ENCODE peak calls at places on chromosomes 3 and 15, in five cellular contexts. O is OCI-LY7, D is SK-N-SH, X is neural progenitor cell, E is astrocyte of the spinal cord. V is an unnamed sample.

GRCh38 chr3:7669641-7670040 is 808.7 kb downstream of the GRM7 start:
- DNase-seq in D (no peak), E (no peak), X (no peak), O (no peak), V (no peak)

GRCh38 chr3:31776016-31776415 is 205.0 kb downstream of the OSBPL10 start:
- DNase-seq in D (no peak), E (no peak), X (no peak), O (no peak), V (no peak)

GRCh38 chr15:91408476-91409076 is 308.5 kb downstream of the SV2B start:
- DNase-seq in O (no peak), E (no peak), X (peak; percentile 6), D (peak; percentile 22), V (no peak)

GRCh38 chr15:33068007-33068441 is 126.5 kb downstream of the FMN1 start:
- DNase-seq in E (peak; percentile 39), X (peak; percentile 28), O (no peak), D (peak; percentile 42), V (no peak)

GRCh38 chr3:123344175-123344908 is 104.5 kb downstream of the ADCY5 start:
- DNase-seq in X (no peak), E (peak; percentile 86), D (no peak), O (no peak), V (no peak)

GRCh38 chr3:100271522-100271921 is 10.7 kb downstream of the TBC1D23 start:
- DNase-seq in E (no peak), D (no peak), X (no peak), O (no peak), V (no peak)

GRCh38 chr3:143286392-143287010 is 166.9 kb downstream of the CHST2 start:
- DNase-seq in D (no peak), O (no peak), X (peak; percentile 5), E (no peak), V (no peak)

GRCh38 chr3:127363171-127363570 is 75.3 kb upstream of the PRR20G start:
- DNase-seq in X (no peak), E (no peak), O (no peak), D (no peak), V (no peak)

GRCh38 chr15:52076889-52077781 is 35.4 kb downstream of the BCL2L10 start:
- DNase-seq in O (no peak), E (peak; percentile 75), D (no peak), X (no peak), V (peak; percentile 70)

GRCh38 chr15:59218099-59218498 is 11.5 kb downstream of the LDHAL6B start:
- DNase-seq in E (no peak), X (no peak), O (no peak), D (no peak), V (no peak)

GRCh38 chr3:124885466-124886167 is 1.5 kb downstream of the ITGB5 start:
- DNase-seq in D (peak; percentile 23), O (no peak), E (peak; percentile 43), X (peak; percentile 46), V (no peak)

GRCh38 chr3:19543212-19543841 is 390.7 kb downstream of the EFHB start:
- DNase-seq in D (peak; percentile 24), E (no peak), X (peak; percentile 51), O (peak; percentile 73), V (peak; percentile 9)

GRCh38 chr15:70852501-70853269 is 1.3 kb downstream of the LARP6 start:
- DNase-seq in D (no peak), X (no peak), E (peak; percentile 43), O (no peak), V (no peak)

GRCh38 chr15:83605049-83605448 is 48.9 kb upstream of the ADAMTSL3 start:
- DNase-seq in O (no peak), D (no peak), E (no peak), X (no peak), V (no peak)

GRCh38 chr3:47961815-47962606 is 54.2 kb downstream of the MAP4 start:
- DNase-seq in O (peak; percentile 57), D (peak; percentile 51), X (no peak), E (peak; percentile 49), V (peak; percentile 19)

GRCh38 chr3:126439346-126439967 is 36.2 kb downstream of the ZXDC start:
- DNase-seq in X (no peak), D (no peak), E (no peak), O (no peak), V (no peak)

GRCh38 chr3:31041161-31041978 is 146.9 kb upstream of the GADL1 start:
- DNase-seq in D (no peak), E (peak; percentile 89), O (no peak), X (no peak), V (peak; percentile 98)

GRCh38 chr15:70096215-70096974 is 1.3 kb downstream of the TLE3 start:
- DNase-seq in X (no peak), E (peak; percentile 58), O (peak; percentile 67), D (peak; percentile 67), V (no peak)

GRCh38 chr15:63094495-63094931 is 27.1 kb upstream of the LACTB start:
- DNase-seq in X (no peak), E (peak; percentile 77), O (no peak), D (no peak), V (no peak)

GRCh38 chr15:24886538-24886937 is 68.2 kb upstream of the SNRPN start:
- DNase-seq in O (no peak), E (no peak), X (no peak), D (no peak), V (no peak)

GRCh38 chr15:69265347-69265955 is 33.3 kb upstream of the PAQR5 start:
- DNase-seq in O (peak; percentile 47), E (peak; percentile 36), D (no peak), X (peak; percentile 55), V (no peak)

GRCh38 chr3:131896285-131896684 is 138.5 kb downstream of the CPNE4 start:
- DNase-seq in O (no peak), E (no peak), X (no peak), D (no peak), V (no peak)

GRCh38 chr3:119296723-119297122 is 2.5 kb downstream of the ARHGAP31 start:
- DNase-seq in D (peak; percentile 59), E (no peak), X (no peak), O (no peak), V (no peak)

GRCh38 chr15:42419369-42419768 is 60.1 kb downstream of the CAPN3 start:
- DNase-seq in X (no peak), D (no peak), O (no peak), E (no peak), V (no peak)

GRCh38 chr3:175073209-175073905 is 214.2 kb downstream of the NAALADL2 start:
- DNase-seq in E (peak; percentile 13), O (no peak), D (no peak), X (no peak), V (no peak)

GRCh38 chr3:27485853-27486252 is 1.7 kb upstream of the SLC4A7 start:
- DNase-seq in O (no peak), X (peak; percentile 27), D (no peak), E (no peak), V (no peak)

GRCh38 chr15:73564255-73564654 is 68.9 kb downstream of the NPTN start:
- DNase-seq in E (peak; percentile 65), D (no peak), X (peak; percentile 12), O (no peak), V (peak; percentile 31)

GRCh38 chr3:134103470-134103869 is 73.7 kb upstream of the SLCO2A1 start:
- DNase-seq in E (no peak), O (no peak), D (no peak), X (no peak), V (no peak)

GRCh38 chr3:134106580-134106979 is 76.9 kb upstream of the SLCO2A1 start:
- DNase-seq in D (no peak), E (no peak), X (no peak), O (no peak), V (no peak)

GRCh38 chr3:134105876-134106556 is 76.3 kb upstream of the SLCO2A1 start:
- DNase-seq in X (no peak), O (no peak), E (no peak), D (no peak), V (no peak)

GRCh38 chr3:134102976-134103375 is 73.3 kb upstream of the SLCO2A1 start:
- DNase-seq in O (no peak), E (no peak), X (no peak), D (no peak), V (no peak)

DNA sequence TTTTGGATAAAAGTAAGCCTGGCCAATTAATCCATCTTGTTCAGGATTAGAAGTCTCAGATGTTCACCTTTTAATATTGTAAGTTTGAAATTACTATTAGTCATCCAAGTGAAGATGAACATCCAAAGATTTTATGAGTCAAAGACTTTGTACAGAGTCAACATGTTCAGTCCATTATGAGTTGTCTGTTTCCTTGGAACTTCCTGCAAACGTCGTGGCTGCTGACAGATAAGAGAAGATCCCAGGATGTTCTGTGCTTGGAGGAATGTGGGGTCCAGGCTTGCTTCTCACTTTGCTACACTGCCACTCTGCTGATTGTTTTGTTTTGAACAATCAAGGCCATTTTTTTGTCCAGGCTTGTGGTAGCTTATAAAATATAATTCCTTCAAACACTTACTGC is 74.3 kb upstream of the SLCO2A1 start:
- DNase-seq in E (no peak), X (no peak), O (no peak), D (no peak), V (no peak)
- H3K4me3 ChIP-seq in E (no peak overlapping the region), X (no peak overlapping the region), O (no peak overlapping the region), D (no peak overlapping the region), V (no peak overlapping the region)

GRCh38 chr3:39184081-39184967 is 8.1 kb downstream of the XIRP1 start:
- DNase-seq in O (no peak), X (no peak), E (no peak), D (no peak), V (no peak)
- TF ChIP-seq CTCF in O (no peak), X (no peak), E (no peak), D (no peak), V (no peak)

DNA sequence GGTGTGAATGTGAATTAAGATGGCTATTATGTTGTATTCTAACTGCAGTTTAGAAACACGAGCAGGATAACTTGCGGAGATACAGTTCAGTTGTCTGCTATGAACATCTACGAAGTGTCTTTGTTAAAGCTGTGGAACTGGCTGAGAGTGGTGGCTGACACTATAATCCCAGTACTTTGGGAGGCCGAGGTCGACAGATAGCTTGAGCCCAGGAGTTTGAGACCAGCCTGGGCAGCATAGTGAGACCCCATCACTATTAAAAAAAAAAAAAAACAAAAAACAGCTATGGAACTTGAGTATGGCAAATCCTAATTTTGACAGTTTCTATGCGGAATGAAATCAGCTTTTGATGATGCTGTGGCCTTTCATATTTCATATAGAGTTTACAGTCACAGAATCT is 1.7 kb downstream of the EAF1 start:
- DNase-seq in X (no peak), D (no peak), E (no peak), O (no peak), V (no peak)
- H3K4me3 ChIP-seq in X (peak overlapping the region; percentile 99), D (peak overlapping the region; percentile 89), E (peak overlapping the region; percentile 85), O (peak overlapping the region; percentile 96), V (peak overlapping the region; percentile 99)

DNA sequence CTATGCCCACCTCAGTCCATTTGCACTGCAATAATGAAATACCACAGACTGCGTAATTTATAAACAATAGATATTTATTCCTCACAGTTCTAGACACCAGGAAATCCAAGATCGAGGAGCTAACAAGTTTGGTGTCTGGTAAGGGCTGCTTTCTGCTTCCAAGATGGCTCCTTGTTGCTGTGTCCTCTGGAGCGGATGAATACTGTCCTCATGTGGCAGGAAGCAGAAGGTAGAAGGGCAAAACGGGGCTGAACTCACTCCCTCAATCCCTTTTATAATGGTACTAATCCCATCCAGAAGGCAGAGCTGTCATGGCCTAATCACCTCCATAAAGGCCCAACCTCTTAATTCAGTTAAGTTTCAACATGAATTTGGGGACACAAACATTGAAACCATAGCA is 75.3 kb downstream of the P2RY1 start:
- DNase-seq in X (peak; percentile 29), O (no peak), D (no peak), E (no peak), V (no peak)
- TF ChIP-seq CTCF in X (peak; percentile 27), O (no peak), D (no peak), E (no peak), V (no peak)